ENCODE peak calls at places on chromosomes 3 and 15, in four cellular contexts. X is astrocyte, B is osteoblast, L is K562. U is an unnamed sample. For H3K79me2, the result is how much of the 10 kb centered on the place peaks cover.

GRCh38 chr3:29871087-29871486 is 590.2 kb downstream of the RBMS3 start:
- DNase-seq in X (no peak), B (no peak), L (no peak), U (no peak)

GRCh38 chr3:107772016-107772415 is 249.3 kb downstream of the BBX start:
- DNase-seq in X (no peak), B (peak), L (no peak), U (no peak)

GRCh38 chr15:53000412-53000811 is 210.3 kb upstream of the ONECUT1 start:
- DNase-seq in X (no peak), B (no peak), L (no peak), U (no peak)

GRCh38 chr3:53051929-53052328 is 6.1 kb upstream of the SFMBT1 start:
- DNase-seq in X (no peak), B (no peak), L (no peak), U (no peak)

GRCh38 chr15:59200560-59200959 is 6.1 kb upstream of the LDHAL6B start:
- DNase-seq in X (peak), B (no peak), L (no peak), U (no peak)

GRCh38 chr3:46705751-46706572 is 4.8 kb downstream of the TMIE start:
- DNase-seq in X (peak), B (peak), L (no peak), U (peak)

GRCh38 chr3:159841766-159842165 is 146.9 kb upstream of the IL12A start:
- DNase-seq in X (no peak), B (no peak), L (no peak), U (no peak)

GRCh38 chr15:69491051-69491505 is 38.5 kb downstream of the RPLP1 start:
- DNase-seq in X (peak), B (no peak), L (no peak), U (no peak)

GRCh38 chr3:114623420-114624046 is 329.7 kb downstream of the TIGIT start:
- DNase-seq in X (no peak), B (no peak), L (no peak), U (no peak)

GRCh38 chr3:58497074-58497473 is 5.2 kb downstream of the KCTD6 start:
- DNase-seq in X (peak), B (no peak), L (no peak), U (no peak)

GRCh38 chr15:78075490-78076230 is 1.9 kb downstream of the TBC1D2B start:
- DNase-seq in X (peak), B (peak), L (no peak), U (no peak)

GRCh38 chr15:78070049-78070698 is 7.3 kb downstream of the TBC1D2B start:
- DNase-seq in X (no peak), B (no peak), L (peak), U (no peak)

GRCh38 chr15:78071378-78071777 is 6.1 kb downstream of the TBC1D2B start:
- DNase-seq in X (no peak), B (no peak), L (no peak), U (no peak)

GRCh38 chr15:78072080-78072892 is 5.2 kb downstream of the TBC1D2B start:
- DNase-seq in X (no peak), B (peak), L (no peak), U (no peak)

DNA sequence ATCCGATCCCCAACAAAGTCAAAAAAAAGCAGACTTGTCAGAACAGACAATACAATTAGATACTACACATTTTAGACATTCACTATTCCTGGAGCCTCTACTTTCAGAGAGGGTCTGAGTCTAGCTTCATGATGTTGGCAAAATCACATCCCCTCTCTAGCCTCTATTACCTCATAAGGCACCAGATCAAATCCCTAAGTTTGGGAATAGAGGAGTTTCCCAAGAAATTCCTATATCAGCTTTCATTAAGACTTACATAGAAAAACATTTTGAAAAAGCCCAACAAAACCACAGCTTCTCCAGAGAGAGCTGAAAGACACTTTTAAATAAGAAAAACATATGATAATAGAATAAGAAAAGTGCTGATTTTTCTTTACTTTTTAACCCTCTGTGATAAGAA is 4.5 kb downstream of the TBC1D2B start:
- DNase-seq in X (no peak), B (no peak), L (no peak), U (no peak)
- H3K79me2 ChIP-seq in X (half or more), B (half or more), L (under half), U (under half)

DNA sequence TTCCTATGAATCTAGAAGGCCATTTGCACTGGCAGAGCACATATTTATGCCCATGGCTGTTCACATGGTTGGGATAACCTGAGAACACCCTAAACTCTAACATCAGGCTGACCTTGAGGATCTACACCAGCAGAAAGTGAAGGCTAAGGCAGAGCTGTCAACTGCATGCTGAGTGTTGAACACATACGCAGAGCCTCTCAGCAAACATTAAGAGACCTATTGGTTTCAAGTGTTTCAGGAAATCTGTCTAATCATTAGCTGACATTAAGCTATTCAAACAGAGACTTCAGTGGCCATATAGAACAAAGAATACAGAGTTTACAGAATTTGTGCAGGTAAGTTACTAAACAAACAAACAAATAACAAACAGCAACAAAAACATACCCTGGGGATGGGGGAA is 16.1 kb upstream of the SEC61A1 start:
- DNase-seq in X (no peak), B (no peak), L (no peak), U (no peak)
- H3K79me2 ChIP-seq in X (under half), B (under half), L (under half), U (under half)

GRCh38 chr15:85501574-85501973 is 121.2 kb downstream of the AKAP13 start:
- DNase-seq in X (no peak), B (no peak), L (no peak), U (no peak)

GRCh38 chr15:85507114-85507513 is 126.7 kb downstream of the AKAP13 start:
- DNase-seq in X (no peak), B (no peak), L (no peak), U (no peak)

GRCh38 chr15:85503151-85503797 is 122.9 kb downstream of the AKAP13 start:
- DNase-seq in X (no peak), B (no peak), L (no peak), U (no peak)

GRCh38 chr15:85500729-85501128 is 120.3 kb downstream of the AKAP13 start:
- DNase-seq in X (no peak), B (no peak), L (no peak), U (no peak)

GRCh38 chr15:85504739-85505676 is 124.6 kb downstream of the AKAP13 start:
- DNase-seq in X (peak), B (peak), L (peak), U (peak)
- H3K79me2 ChIP-seq in X (half or more), B (half or more), L (under half), U (half or more)

DNA sequence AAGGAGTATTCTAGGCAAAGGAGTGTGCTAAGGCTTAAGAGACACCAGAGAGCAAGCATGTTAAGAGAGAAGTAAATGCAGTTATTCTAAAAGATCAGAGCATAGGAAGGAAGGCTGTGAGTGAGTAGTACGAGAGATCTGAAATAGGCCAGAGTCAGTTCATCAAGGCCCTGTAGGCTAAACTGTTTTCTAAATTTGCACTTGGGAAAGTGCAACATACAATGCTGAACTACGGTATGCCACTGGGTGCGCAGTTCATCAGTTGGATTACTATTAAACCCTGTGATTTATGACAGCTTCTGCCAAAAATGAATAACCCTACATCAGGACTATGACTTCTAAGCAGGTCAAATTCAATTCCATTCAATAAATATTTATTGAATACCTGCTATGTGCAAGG is 10.8 kb downstream of the CBLB start:
- DNase-seq in X (no peak), B (no peak), L (no peak), U (no peak)
- H3K79me2 ChIP-seq in X (half or more), B (half or more), L (under half), U (under half)

DNA sequence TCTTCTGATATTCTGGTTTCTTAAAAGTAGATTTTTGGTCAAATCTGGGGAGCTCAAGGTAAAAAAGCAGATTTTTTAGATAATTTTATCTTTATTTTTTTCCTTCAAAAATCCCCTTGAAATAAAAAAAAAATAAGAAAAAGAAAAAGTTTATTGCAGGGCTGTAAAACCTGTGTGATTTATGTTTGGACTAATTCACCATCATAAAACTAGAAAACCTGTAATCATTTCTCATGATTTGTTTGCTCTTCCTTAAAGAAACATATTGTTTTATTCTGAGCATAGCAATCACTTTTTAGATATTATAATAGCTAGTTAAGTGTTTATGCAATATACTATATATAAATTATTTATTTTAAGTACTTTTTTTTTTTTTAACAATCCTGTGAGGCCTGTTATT is 68.0 kb downstream of the NEO1 start:
- DNase-seq in X (no peak), B (peak), L (no peak), U (no peak)
- H3K79me2 ChIP-seq in X (under half), B (under half), L (under half), U (under half)

DNA sequence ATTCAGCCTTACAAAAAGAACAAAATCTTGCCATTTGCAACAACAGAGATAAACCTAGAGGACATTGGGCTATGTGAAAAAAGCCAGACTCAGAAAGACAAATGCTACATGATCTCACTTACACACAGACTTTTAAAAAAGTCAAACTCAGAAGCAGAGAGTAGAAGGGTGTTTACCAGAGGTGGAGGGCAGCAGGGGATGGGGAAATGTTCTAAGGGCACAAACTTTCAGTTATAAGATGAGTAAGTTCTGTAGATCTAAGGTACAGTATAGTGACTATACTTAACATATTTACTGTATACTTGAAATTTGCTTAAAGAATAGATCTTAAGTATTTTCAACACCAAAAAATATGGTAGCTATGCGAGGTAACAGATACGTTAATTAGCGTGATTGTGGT is 3.0 kb downstream of the MYEF2 start:
- DNase-seq in X (no peak), B (no peak), L (no peak), U (no peak)
- H3K79me2 ChIP-seq in X (half or more), B (under half), L (under half), U (under half)

DNA sequence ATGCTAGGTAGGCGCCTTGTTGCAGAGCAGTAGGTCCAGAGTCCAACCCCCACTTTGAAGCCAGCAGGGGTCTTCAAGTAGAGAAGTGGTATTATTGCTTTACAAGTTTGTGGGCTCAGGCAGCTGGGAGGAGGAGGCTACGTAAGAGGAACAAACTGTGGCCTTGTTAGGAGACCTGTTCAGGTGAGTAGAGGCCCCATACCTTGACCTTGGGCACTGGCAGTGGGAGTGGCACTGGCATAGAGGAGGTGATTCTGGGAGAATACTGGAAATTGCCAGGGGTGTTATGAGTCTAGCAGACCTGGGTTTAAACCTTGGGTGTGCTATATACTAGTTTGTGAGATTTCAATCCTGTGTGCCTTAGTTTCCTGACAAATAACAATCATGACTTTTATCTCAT is 34.6 kb upstream of the SCAANT1 start:
- DNase-seq in X (no peak), B (no peak), L (no peak), U (no peak)
- H3K79me2 ChIP-seq in X (half or more), B (half or more), L (under half), U (under half)

GRCh38 chr3:112124901-112125607 is 8.0 kb downstream of the GCSAM start:
- DNase-seq in X (no peak), B (no peak), L (no peak), U (no peak)
- H3K79me2 ChIP-seq in X (under half), B (under half), L (under half), U (under half)